ENCODE peak calls at places on chromosomes 3 and 15, in ten cellular contexts. B, P, R, Z, K, M, W, C, L and D are unnamed samples.
A peak's percentile ranks its signal among the peaks of the same experiment; 100 is the strongest.

GRCh38 chr15:40103864-40104271 is 4.8 kb downstream of the BMF start:
- DNase-seq in B (no peak), P (peak; percentile 60), R (no peak), Z (no peak), K (no peak), M (no peak), W (no peak), C (no peak), L (no peak), D (no peak)

GRCh38 chr15:75842722-75843617 is at the start of gene UBE2Q2:
- DNase-seq in B (peak; percentile 78), P (peak; percentile 84), R (peak; percentile 88), Z (peak; percentile 62), K (peak; percentile 82), M (peak; percentile 83), W (peak; percentile 70), C (peak; percentile 88), L (no peak), D (peak; percentile 67)

GRCh38 chr3:25386686-25387271 is 41.3 kb upstream of the RARB start:
- DNase-seq in B (no peak), P (peak; percentile 3), R (no peak), Z (no peak), K (no peak), M (no peak), W (no peak), C (no peak), L (no peak), D (no peak)

GRCh38 chr15:100987143-100987542 is 68.0 kb downstream of the LRRK1 start:
- DNase-seq in B (no peak), P (peak; percentile 67), R (peak; percentile 21), Z (peak; percentile 28), K (no peak), M (no peak), W (peak; percentile 16), C (no peak), L (no peak), D (no peak)

GRCh38 chr3:69902386-69902785 is 97.1 kb upstream of the SAMMSON start:
- DNase-seq in B (no peak), P (no peak), R (no peak), Z (no peak), K (no peak), M (no peak), W (no peak), C (no peak), L (no peak), D (no peak)

GRCh38 chr15:76222159-76222558 is 89.1 kb downstream of the ETFA start:
- DNase-seq in B (no peak), P (no peak), R (no peak), Z (no peak), K (no peak), M (no peak), W (no peak), C (no peak), L (no peak), D (no peak)

GRCh38 chr15:66820474-66821258 is 118.6 kb downstream of the SMAD6 start:
- DNase-seq in B (no peak), P (peak; percentile 34), R (no peak), Z (no peak), K (no peak), M (no peak), W (no peak), C (no peak), L (no peak), D (no peak)

GRCh38 chr3:154615451-154615850 is 185.5 kb upstream of the GPR149 start:
- DNase-seq in B (no peak), P (no peak), R (no peak), Z (no peak), K (no peak), M (no peak), W (no peak), C (peak; percentile 17), L (no peak), D (no peak)

GRCh38 chr3:34024447-34025240 is 226.2 kb downstream of the PDCD6IP start:
- DNase-seq in B (no peak), P (no peak), R (no peak), Z (no peak), K (no peak), M (no peak), W (peak; percentile 26), C (no peak), L (no peak), D (no peak)
- H3K4me2 ChIP-seq in B (no peak overlapping the region), P (no peak overlapping the region), R (no peak overlapping the region), Z (no peak overlapping the region), K (no peak overlapping the region), M (no peak overlapping the region), W (no peak overlapping the region), C (no peak overlapping the region), L (no peak overlapping the region), D (no peak overlapping the region)

DNA sequence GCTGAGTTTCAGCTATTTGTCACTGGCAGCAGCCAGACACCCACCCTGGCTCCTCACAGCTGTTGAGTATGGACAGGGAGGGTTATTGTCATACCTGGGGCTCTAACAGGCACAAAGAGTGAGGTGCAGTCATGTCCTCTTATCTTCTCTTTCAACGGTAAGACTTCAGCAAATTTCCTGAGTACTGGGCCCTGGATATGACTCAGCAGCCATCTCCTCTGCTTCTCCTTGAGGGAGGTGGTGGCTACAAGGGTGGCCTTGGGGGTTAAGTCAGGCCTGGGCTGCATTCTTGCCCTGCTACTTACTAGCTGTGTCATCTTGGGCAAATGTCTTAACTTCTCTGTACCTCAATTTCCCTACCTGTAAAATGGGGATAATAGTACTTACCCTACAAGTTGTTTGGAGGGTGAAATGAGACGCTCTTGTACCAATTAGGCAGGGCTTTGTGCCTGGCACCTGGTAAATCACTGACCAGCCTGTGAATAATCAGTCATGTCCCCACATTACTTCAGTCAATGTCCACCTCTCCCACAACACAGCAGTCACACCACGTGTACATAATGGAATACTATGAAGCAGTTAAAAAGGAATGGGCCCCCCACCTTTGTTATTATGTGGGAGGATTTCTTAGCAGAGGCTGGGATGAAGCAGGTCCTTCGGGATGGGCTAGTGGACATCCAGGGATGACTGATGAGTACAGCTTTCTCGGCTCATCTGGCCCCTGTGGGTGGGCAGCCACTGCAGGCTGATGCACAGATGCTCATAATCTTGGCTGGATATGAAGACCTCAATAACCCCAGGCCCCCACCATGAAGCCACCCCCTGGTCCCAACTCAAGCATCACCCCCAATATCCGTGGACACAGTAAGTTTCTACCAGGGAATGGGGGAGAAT is 528.8 kb downstream of the SHQ1 start:
- DNase-seq in B (peak; percentile 67), P (peak; percentile 57), R (no peak), Z (peak; percentile 56), K (no peak), M (no peak), W (no peak), C (peak; percentile 46), L (no peak), D (no peak)
- H3K4me2 ChIP-seq in B (no peak overlapping the region), P (peak overlapping the region; percentile 31), R (no peak overlapping the region), Z (no peak overlapping the region), K (no peak overlapping the region), M (no peak overlapping the region), W (no peak overlapping the region), C (peak overlapping the region; percentile 44), L (no peak overlapping the region), D (no peak overlapping the region)

DNA sequence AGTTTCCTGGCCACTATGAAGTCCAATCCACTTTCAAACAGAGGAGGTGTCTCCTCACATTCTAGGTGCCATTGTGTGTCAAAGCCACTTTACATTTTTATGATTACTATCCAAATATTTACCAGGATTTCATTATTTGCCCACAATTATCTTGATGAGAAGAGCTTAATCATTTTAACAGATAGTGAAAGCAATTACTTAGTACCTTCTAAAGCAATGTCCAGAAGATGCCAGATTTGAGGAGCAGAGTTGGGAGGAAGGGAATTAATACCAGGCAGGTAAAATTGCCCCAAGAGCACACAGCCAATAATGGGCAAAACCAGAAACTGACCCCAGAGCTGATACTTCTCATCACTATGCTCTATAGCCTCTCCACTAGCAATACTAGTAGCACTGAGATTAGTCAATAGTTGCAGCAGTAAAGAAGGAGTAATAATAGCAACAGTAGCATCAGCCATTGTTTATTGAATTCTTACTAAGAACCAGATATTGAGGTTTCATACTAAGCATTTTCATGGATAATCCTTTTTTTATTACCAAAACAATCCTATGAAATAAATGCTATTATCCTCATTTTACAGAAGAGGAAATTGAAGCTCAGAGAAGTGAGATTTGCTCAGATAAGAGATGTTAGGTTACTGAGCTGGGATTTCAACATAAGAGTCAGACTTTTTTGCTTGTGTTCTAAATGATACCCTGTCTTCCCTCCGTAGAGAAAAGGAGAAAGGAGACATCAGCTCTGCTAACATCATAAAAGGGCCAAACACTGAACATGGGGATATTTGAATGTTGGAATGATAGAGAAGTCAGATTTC is 509.3 kb upstream of the CFAP20DC start:
- DNase-seq in B (no peak), P (no peak), R (no peak), Z (no peak), K (no peak), M (no peak), W (no peak), C (no peak), L (no peak), D (no peak)
- H3K4me2 ChIP-seq in B (no peak overlapping the region), P (peak overlapping the region; percentile 30), R (peak overlapping the region; percentile 33), Z (peak overlapping the region; percentile 4), K (no peak overlapping the region), M (no peak overlapping the region), W (no peak overlapping the region), C (no peak overlapping the region), L (no peak overlapping the region), D (no peak overlapping the region)

DNA sequence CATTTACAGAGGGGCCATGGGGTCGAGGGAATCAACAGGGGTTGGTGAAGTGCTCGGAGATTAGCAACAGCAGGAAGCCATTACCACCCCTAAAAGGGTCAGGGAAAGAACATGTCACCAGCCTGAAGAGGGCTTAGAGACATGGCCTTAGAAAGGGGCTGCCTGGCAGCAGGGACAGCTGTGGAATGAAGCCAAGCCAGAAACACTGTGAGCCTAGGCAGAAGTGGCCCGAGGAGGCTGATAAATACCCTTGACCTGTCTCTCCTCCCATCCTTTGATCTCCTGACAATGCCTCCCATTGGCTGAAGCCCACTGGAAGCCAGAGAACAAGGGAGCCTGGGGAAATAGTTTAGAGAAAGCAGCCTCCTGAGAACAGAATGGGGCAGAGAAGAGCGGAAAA is 31.4 kb downstream of the GPD1L start:
- DNase-seq in B (no peak), P (no peak), R (no peak), Z (no peak), K (no peak), M (no peak), W (no peak), C (no peak), L (no peak), D (no peak)
- H3K4me2 ChIP-seq in B (no peak overlapping the region), P (no peak overlapping the region), R (no peak overlapping the region), Z (no peak overlapping the region), K (no peak overlapping the region), M (no peak overlapping the region), W (no peak overlapping the region), C (no peak overlapping the region), L (no peak overlapping the region), D (no peak overlapping the region)

DNA sequence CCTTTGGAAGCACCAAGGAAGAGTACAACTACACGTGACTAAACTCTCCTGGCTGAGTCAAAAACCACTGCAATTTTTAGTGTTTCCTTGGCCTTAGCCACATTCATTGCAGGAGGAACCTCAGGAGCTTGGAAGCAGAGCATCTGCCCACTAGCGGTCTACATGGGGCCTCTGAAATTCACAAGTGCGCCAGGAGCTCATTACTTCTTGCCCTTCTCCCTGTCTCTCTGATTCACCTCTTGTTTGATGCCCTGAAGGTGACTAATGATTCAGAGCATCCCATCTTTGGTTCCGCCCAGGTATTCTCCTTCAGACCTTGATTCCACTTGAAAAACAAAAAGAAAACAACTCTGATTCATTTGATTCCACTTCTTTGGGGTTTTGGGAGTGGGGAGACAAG is 201.1 kb upstream of the LPP start:
- DNase-seq in B (no peak), P (peak; percentile 8), R (no peak), Z (no peak), K (peak; percentile 33), M (no peak), W (no peak), C (no peak), L (no peak), D (no peak)
- H3K4me2 ChIP-seq in B (no peak overlapping the region), P (no peak overlapping the region), R (no peak overlapping the region), Z (no peak overlapping the region), K (no peak overlapping the region), M (no peak overlapping the region), W (no peak overlapping the region), C (no peak overlapping the region), L (no peak overlapping the region), D (no peak overlapping the region)